ENCODE peak calls at places on chromosomes 3 and 15, in six cellular contexts. N is right lobe of liver; R is stomach; M is CD8-positive, alpha-beta T cell; S is prostate gland; W is ovary. Y is an unnamed sample.

GRCh38 chr3:157154563-157155333 is 5.2 kb downstream of the CCNL1 start:
- DNase-seq in W (no peak), S (no peak), M (no peak), R (no peak), N (no peak), Y (no peak)

GRCh38 chr3:129636082-129636481 is 29.6 kb upstream of the PLXND1 start:
- DNase-seq in W (no peak), N (no peak), R (no peak), S (no peak), M (no peak), Y (no peak)

GRCh38 chr15:32683906-32684584 is 33.8 kb upstream of the GREM1 start:
- DNase-seq in N (no peak), M (no peak), W (no peak), S (no peak), R (no peak), Y (no peak)

GRCh38 chr3:161253711-161254110 is 32.6 kb downstream of the NMD3 start:
- DNase-seq in M (no peak), N (no peak), R (no peak), S (no peak), W (no peak), Y (no peak)

GRCh38 chr15:59688383-59688887 is 685 bp downstream of the BNIP2 start:
- DNase-seq in M (peak), N (no peak), S (peak), R (no peak), W (no peak), Y (no peak)

GRCh38 chr3:14391033-14391432 is 11.4 kb upstream of the SLC6A6 start:
- DNase-seq in N (peak), M (no peak), R (no peak), W (peak), S (no peak), Y (no peak)

GRCh38 chr15:91055548-91056331 is 33.3 kb upstream of the VPS33B start:
- DNase-seq in M (no peak), S (peak), W (no peak), N (no peak), R (peak), Y (peak)

GRCh38 chr3:126548556-126549466 is 9.9 kb downstream of the C3orf22 start:
- DNase-seq in N (peak), W (peak), M (no peak), S (no peak), R (peak), Y (no peak)

GRCh38 chr3:61358364-61358763 is 107.1 kb upstream of the FHIT start:
- DNase-seq in N (peak), W (peak), S (peak), R (peak), M (no peak), Y (no peak)

GRCh38 chr3:194310060-194310481 is 41.1 kb downstream of the CPN2 start:
- DNase-seq in S (no peak), N (no peak), W (peak), R (no peak), M (no peak), Y (no peak)

GRCh38 chr15:93058128-93058527 is 30.9 kb downstream of the RGMA start:
- DNase-seq in W (no peak), S (no peak), R (no peak), M (no peak), N (no peak), Y (no peak)

DNA sequence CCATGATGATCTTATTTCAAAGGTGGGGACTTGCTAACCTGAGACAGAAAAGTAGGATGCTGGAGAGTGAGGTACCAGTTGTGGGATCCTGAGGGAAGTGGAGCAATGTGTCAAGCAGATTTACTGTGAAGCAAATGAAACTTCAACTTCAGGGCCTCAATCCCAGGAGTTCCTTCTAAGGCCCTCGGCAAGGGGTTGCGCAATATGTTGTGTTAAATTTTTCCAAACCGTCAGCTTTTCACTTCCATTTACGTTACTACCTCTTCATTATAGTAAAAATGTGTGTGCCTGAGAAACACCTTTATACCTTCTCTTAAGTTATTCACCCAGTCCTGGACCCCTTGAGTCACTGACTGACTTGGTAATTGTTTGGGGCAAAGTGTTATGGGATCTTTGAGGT is 42.5 kb upstream of the KCNH8 start:
- DNase-seq in W (no peak), N (no peak), S (no peak), M (no peak), R (no peak), Y (no peak)
- TF ChIP-seq CTCF in W (no peak), N (no peak), S (no peak), M (no peak), R (no peak), Y (no peak)

GRCh38 chr3:58299839-58300516 is 6.1 kb upstream of the RPP14 start:
- DNase-seq in R (no peak), W (no peak), N (no peak), S (no peak), M (no peak), Y (no peak)
- TF ChIP-seq CTCF in R (peak), W (peak), N (peak), S (no peak), M (peak), Y (peak)

GRCh38 chr15:99425666-99426301 is 140.0 kb upstream of the MEF2A start:
- DNase-seq in N (no peak), W (peak), M (no peak), R (peak), S (no peak), Y (no peak)
- TF ChIP-seq CTCF in N (no peak), W (no peak), M (no peak), R (peak), S (no peak), Y (no peak)

GRCh38 chr3:84961492-84962255 is 2.9 kb downstream of the CADM2 start:
- DNase-seq in M (no peak), N (no peak), S (no peak), W (no peak), R (no peak), Y (peak)

GRCh38 chr3:84959470-84960380 is 936 bp downstream of the CADM2 start:
- DNase-seq in S (no peak), N (peak), R (no peak), W (no peak), M (no peak), Y (peak)

GRCh38 chr3:84960581-84960980 is 1.8 kb downstream of the CADM2 start:
- DNase-seq in R (no peak), S (no peak), N (no peak), W (no peak), M (no peak), Y (no peak)

GRCh38 chr3:84960994-84961393 is 2.2 kb downstream of the CADM2 start:
- DNase-seq in W (no peak), R (no peak), N (no peak), S (no peak), M (no peak), Y (no peak)

DNA sequence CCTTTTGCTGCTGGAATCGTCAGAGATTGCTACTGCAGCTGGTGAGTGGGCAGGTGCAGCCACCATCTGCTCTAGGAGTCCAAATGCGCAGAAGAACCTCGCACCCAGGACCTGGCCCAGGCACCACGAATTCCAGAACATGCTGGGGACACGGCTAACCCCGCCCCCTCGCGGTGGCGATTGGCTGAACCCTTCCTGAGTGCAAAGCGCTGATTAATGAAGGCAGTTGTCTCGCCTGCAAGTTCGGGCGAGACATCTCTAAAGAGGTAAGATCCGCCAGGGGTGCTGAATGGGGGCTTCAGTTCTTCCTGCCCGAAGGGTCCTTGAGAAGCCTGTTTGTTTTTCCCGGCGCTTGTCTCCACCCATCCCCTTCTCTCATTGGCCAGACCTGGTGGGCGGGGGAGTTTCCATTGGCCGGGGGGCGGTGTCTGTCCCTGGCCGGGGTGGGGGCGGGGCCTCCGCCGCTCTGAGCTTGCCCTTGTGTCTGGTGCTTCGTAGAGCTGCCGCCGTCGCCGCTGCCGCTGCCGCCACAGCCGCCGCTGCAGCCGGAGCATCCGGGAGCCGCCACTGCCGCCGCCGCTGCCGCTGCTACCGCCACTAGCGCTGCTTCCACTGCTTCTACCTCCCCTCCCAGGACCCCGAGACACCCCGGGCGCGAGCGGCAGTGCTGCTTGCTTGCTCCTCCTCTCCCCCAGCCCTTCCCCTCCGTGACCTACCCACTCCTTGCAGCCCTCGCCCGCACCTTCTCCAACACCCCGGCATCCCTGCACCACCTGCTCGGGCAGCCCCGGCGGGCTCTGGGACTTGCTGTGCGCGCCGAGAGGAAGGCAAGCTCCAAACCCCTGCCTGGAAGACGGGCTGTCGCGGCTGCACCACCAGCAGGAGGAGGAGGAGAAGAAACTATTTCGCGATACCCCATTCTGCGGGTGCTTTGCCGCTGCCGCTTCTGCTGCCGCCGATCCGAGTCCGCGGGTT is at the start of gene CADM2:
- DNase-seq in W (peak), S (peak), R (peak), N (peak), M (peak), Y (peak)
- TF ChIP-seq CTCF in W (no peak), S (no peak), R (no peak), N (no peak), M (no peak), Y (no peak)

GRCh38 chr15:29969587-29970401 is 113.0 kb upstream of the GOLGA8J start:
- DNase-seq in N (no peak), S (no peak), W (no peak), M (no peak), R (no peak), Y (no peak)

GRCh38 chr15:29968099-29968892 is 114.5 kb upstream of the GOLGA8J start:
- DNase-seq in M (no peak), N (peak), W (peak), S (no peak), R (no peak), Y (peak)

GRCh38 chr15:29972051-29972450 is 110.7 kb upstream of the GOLGA8J start:
- DNase-seq in W (no peak), M (no peak), S (no peak), R (no peak), N (no peak), Y (no peak)

DNA sequence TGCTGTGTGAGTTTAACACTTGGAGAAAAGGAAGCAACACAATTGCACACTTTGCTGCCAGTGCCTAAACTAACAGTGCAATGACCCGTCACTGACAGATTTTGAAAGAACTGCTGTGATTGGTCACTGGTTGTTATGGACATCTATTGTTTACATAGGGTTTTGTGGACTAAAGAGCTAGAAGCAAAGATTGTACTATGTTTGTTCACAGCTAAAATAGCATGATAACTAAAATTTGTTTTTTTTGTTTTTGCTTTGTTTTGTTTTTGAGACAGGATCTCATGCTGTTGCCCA is 112.4 kb upstream of the GOLGA8J start:
- DNase-seq in N (no peak), R (no peak), M (no peak), W (no peak), S (no peak), Y (no peak)
- TF ChIP-seq CTCF in N (no peak), R (no peak), M (no peak), W (no peak), S (no peak), Y (no peak)